ENCODE peak calls at places on chromosome X, in five cellular contexts. U is retinal pigment epithelial cell, L is A549, X is AG10803, Z is prostate gland. N is an unnamed sample.

GRCh38 chrX:341541-342101 is 23.0 kb upstream of the GTPBP6 start:
- DNase-seq in U (no peak), L (no peak), X (no peak), Z (no peak), N (no peak)

GRCh38 chrX:31606796-31607195 is 535.0 kb upstream of the FTHL17 start:
- DNase-seq in U (no peak), L (no peak), X (no peak), Z (no peak), N (no peak)

GRCh38 chrX:130083656-130084382 is 26.5 kb downstream of the ELF4 start:
- DNase-seq in U (no peak), L (no peak), X (no peak), Z (no peak), N (no peak)

GRCh38 chrX:132648870-132649269 is 160.0 kb upstream of the MBNL3 start:
- DNase-seq in U (no peak), L (no peak), X (peak; percentile 84), Z (no peak), N (no peak)

GRCh38 chrX:130915302-130915701 is 12.3 kb upstream of the ENOX2 start:
- DNase-seq in U (no peak), L (no peak), X (peak; percentile 51), Z (no peak), N (peak; percentile 55)

GRCh38 chrX:113001836-113002235 is 161.2 kb upstream of the AMOT start:
- DNase-seq in U (no peak), L (peak; percentile 6), X (peak; percentile 9), Z (no peak), N (no peak)

GRCh38 chrX:72685810-72686465 is 28.2 kb downstream of the PHKA1 start:
- DNase-seq in U (no peak), L (peak; percentile 17), X (peak; percentile 39), Z (peak; percentile 51), N (no peak)

GRCh38 chrX:112642349-112642748 is 37.4 kb downstream of the LHFPL1 start:
- DNase-seq in U (peak; percentile 19), L (peak; percentile 46), X (peak; percentile 61), Z (peak; percentile 5), N (peak; percentile 0)

GRCh38 chrX:120559799-120560198 is 963 bp downstream of the CUL4B start:
- DNase-seq in U (no peak), L (no peak), X (no peak), Z (no peak), N (no peak)

GRCh38 chrX:155592331-155592730 is 20.4 kb downstream of the TMLHE start:
- DNase-seq in U (no peak), L (no peak), X (no peak), Z (no peak), N (no peak)

GRCh38 chrX:39900788-39901170 is 197.0 kb downstream of the BCOR start:
- DNase-seq in U (no peak), L (no peak), X (peak; percentile 35), Z (no peak), N (no peak)

GRCh38 chrX:106932960-106933537 is 12.8 kb downstream of the CLDN2 start:
- DNase-seq in U (no peak), L (peak; percentile 35), X (no peak), Z (no peak), N (peak; percentile 51)

GRCh38 chrX:54397113-54397512 is 39.3 kb upstream of the WNK3 start:
- DNase-seq in U (no peak), L (no peak), X (peak; percentile 6), Z (peak; percentile 8), N (no peak)

GRCh38 chrX:22800360-22800759 is 199.4 kb upstream of the DDX53 start:
- DNase-seq in U (peak; percentile 68), L (peak; percentile 39), X (peak; percentile 83), Z (no peak), N (peak; percentile 88)

GRCh38 chrX:96576358-96576757 is 108.3 kb upstream of the DIAPH2 start:
- DNase-seq in U (no peak), L (no peak), X (no peak), Z (no peak), N (peak; percentile 77)

GRCh38 chrX:8981742-8982141 is 52.2 kb downstream of the FAM9B start:
- DNase-seq in U (no peak), L (no peak), X (no peak), Z (no peak), N (no peak)

GRCh38 chrX:39613508-39613921 is 484.2 kb downstream of the BCOR start:
- DNase-seq in U (no peak), L (no peak), X (no peak), Z (peak; percentile 4), N (no peak)

GRCh38 chrX:39427492-39428289 is 626.4 kb downstream of the MID1IP1 start:
- DNase-seq in U (no peak), L (peak; percentile 7), X (peak; percentile 45), Z (no peak), N (peak; percentile 24)

GRCh38 chrX:43002526-43003203 is 224.7 kb upstream of the PPP1R2C start:
- DNase-seq in U (peak; percentile 30), L (no peak), X (no peak), Z (no peak), N (no peak)

GRCh38 chrX:53421772-53422090 is 723 bp downstream of the SMC1A start:
- DNase-seq in U (no peak), L (no peak), X (no peak), Z (no peak), N (no peak)

GRCh38 chrX:32116047-32116446 is 1044.2 kb upstream of the FTHL17 start:
- DNase-seq in U (no peak), L (peak; percentile 0), X (no peak), Z (no peak), N (no peak)

GRCh38 chrX:85004255-85004654 is 578 bp downstream of the APOOL start:
- DNase-seq in U (no peak), L (peak; percentile 13), X (peak; percentile 11), Z (peak; percentile 4), N (peak; percentile 40)

GRCh38 chrX:69140837-69141236 is 24.4 kb downstream of the PJA1 start:
- DNase-seq in U (no peak), L (no peak), X (no peak), Z (no peak), N (no peak)

GRCh38 chrX:77597090-77597489 is 149.9 kb downstream of the FGF16 start:
- DNase-seq in U (no peak), L (peak; percentile 16), X (peak; percentile 32), Z (no peak), N (peak; percentile 30)

GRCh38 chrX:149570668-149571067 is 16.6 kb downstream of the MAGEA9B start:
- DNase-seq in U (no peak), L (peak; percentile 7), X (peak; percentile 53), Z (no peak), N (peak; percentile 77)

GRCh38 chrX:131816551-131817136 is 206.5 kb upstream of the STK26 start:
- DNase-seq in U (no peak), L (peak; percentile 58), X (peak; percentile 67), Z (peak; percentile 7), N (peak; percentile 63)

GRCh38 chrX:9310596-9310995 is 154.3 kb upstream of the TBL1X start:
- DNase-seq in U (peak; percentile 70), L (peak; percentile 6), X (peak; percentile 70), Z (no peak), N (peak; percentile 45)

GRCh38 chrX:101619336-101619735 is 1.5 kb upstream of the ARMCX6 start:
- DNase-seq in U (no peak), L (no peak), X (no peak), Z (no peak), N (no peak)

GRCh38 chrX:20441123-20441522 is 174.4 kb upstream of the RPS6KA3 start:
- DNase-seq in U (no peak), L (no peak), X (no peak), Z (no peak), N (no peak)

GRCh38 chrX:22652596-22652995 is 347.2 kb upstream of the DDX53 start:
- DNase-seq in U (peak; percentile 62), L (peak; percentile 27), X (peak; percentile 12), Z (no peak), N (peak; percentile 52)

GRCh38 chrX:154489182-154489581 is 1.2 kb downstream of the SLC10A3 start:
- DNase-seq in U (no peak), L (no peak), X (no peak), Z (no peak), N (no peak)

GRCh38 chrX:154417157-154417556 is 5.8 kb downstream of the TAFAZZIN start:
- DNase-seq in U (no peak), L (no peak), X (no peak), Z (no peak), N (no peak)

GRCh38 chrX:68841251-68842049 is 12.6 kb downstream of the EFNB1 start:
- DNase-seq in U (no peak), L (no peak), X (no peak), Z (no peak), N (no peak)

GRCh38 chrX:120238947-120239346 is 11.7 kb upstream of the ZBTB33 start:
- DNase-seq in U (no peak), L (no peak), X (peak; percentile 2), Z (no peak), N (no peak)

GRCh38 chrX:17361620-17362019 is 13.4 kb upstream of the NHS start:
- DNase-seq in U (no peak), L (peak; percentile 52), X (no peak), Z (no peak), N (no peak)

GRCh38 chrX:69493193-69493592 is 10.9 kb upstream of the NALF2 start:
- DNase-seq in U (no peak), L (peak; percentile 30), X (no peak), Z (no peak), N (no peak)

GRCh38 chrX:46595084-46595483 is 21.5 kb downstream of the CHST7 start:
- DNase-seq in U (no peak), L (no peak), X (no peak), Z (no peak), N (no peak)

GRCh38 chrX:150767475-150768131 is 74.4 kb downstream of the MTMR1 start:
- DNase-seq in U (peak; percentile 50), L (no peak), X (peak; percentile 93), Z (no peak), N (peak; percentile 80)
- H3K4me3 ChIP-seq in U (no peak overlapping the region), L (no peak overlapping the region), X (no peak overlapping the region), Z (no peak overlapping the region), N (no peak overlapping the region)

DNA sequence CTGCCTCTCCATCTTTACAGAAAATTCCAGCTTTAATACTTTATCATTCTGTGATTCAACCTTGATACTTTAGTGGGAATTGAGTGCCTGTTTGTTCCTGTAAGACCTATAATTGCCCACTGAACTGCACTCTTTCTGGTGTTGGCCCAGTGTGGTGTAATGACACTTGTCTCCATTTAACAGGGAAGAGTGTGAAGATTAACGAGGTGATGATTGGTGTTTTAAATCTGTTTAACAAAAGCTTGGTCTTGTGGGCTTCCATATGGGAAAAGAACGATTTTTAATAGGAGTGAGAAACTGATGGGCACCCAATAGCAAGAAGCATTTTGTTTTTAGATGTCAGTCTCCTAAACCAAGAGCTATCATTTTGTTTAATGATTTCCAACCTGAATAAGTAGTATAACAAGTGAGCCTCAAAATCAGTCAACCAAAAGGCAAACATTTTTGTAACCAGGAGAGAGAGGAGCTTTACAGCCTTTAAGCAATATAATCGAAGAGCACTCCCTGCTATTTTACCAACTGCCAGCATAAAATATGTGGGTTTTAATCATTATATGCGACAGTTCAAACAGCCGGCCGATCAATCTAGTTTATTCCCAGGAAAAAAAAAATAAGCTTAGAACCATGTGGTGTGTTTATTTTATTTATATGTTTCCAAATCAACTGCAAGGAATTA is 50.2 kb downstream of the SUPT20HL1 start:
- DNase-seq in U (no peak), L (no peak), X (no peak), Z (no peak), N (no peak)
- TF ChIP-seq CTCF in U (no peak), L (no peak), X (no peak), Z (no peak), N (no peak)

GRCh38 chrX:3549442-3549875 is 164.0 kb downstream of the PRKX start:
- DNase-seq in U (no peak), L (peak; percentile 61), X (peak; percentile 66), Z (no peak), N (peak; percentile 23)
- H3K4me3 ChIP-seq in U (no peak overlapping the region), L (peak overlapping the region; percentile 34), X (peak overlapping the region; percentile 53), Z (no peak overlapping the region), N (peak overlapping the region; percentile 37)

GRCh38 chrX:47751670-47752069 is 85.0 kb upstream of the ZNF81 start:
- DNase-seq in U (no peak), L (peak; percentile 25), X (peak; percentile 26), Z (no peak), N (no peak)
- TF ChIP-seq CTCF in U (peak; percentile 35), L (peak; percentile 30), X (peak; percentile 51), Z (peak; percentile 36), N (peak; percentile 21)

N was measured in foreskin fibroblast.